ENCODE peak calls at places on chromosomes 6 and 20, in five cellular contexts. X is adrenal gland, D is H1, F is ovary, W is uterus. J is an unnamed sample.

GRCh38 chr20:41202426-41202825 is 65.1 kb downstream of the PLCG1 start:
- DNase-seq in D (no peak), W (no peak), F (no peak), X (peak), J (no peak)

GRCh38 chr6:97085772-97086171 is 161.2 kb downstream of the KLHL32 start:
- DNase-seq in F (no peak), X (no peak), W (no peak), D (no peak), J (no peak)

GRCh38 chr6:583639-584038 is 73.3 kb downstream of the HUS1B start:
- DNase-seq in W (no peak), D (no peak), F (no peak), X (no peak), J (no peak)

GRCh38 chr20:25058051-25058796 is at the start of gene ACSS1:
- DNase-seq in X (peak), D (peak), F (peak), W (peak), J (peak)

GRCh38 chr20:48339147-48339985 is 488.4 kb downstream of the PREX1 start:
- DNase-seq in D (no peak), F (peak), W (peak), X (peak), J (no peak)

GRCh38 chr6:111972714-111973678 is 80.9 kb upstream of the CCN6 start:
- DNase-seq in W (peak), F (peak), D (no peak), X (peak), J (peak)

GRCh38 chr20:64076061-64076997 is 3.0 kb downstream of the RGS19 start:
- DNase-seq in F (no peak), W (no peak), X (no peak), D (no peak), J (no peak)

GRCh38 chr6:91926827-91927226 is 1340.0 kb upstream of the MAP3K7 start:
- DNase-seq in F (no peak), W (no peak), D (no peak), X (no peak), J (no peak)

GRCh38 chr20:62642666-62643520 is 590 bp downstream of the SLCO4A1 start:
- DNase-seq in X (no peak), D (peak), F (no peak), W (no peak), J (no peak)

GRCh38 chr20:62644044-62644795 is 1.9 kb downstream of the SLCO4A1 start:
- DNase-seq in F (no peak), X (no peak), D (no peak), W (no peak), J (no peak)

GRCh38 chr20:62640870-62641748 is 1.2 kb upstream of the SLCO4A1 start:
- DNase-seq in W (no peak), X (no peak), F (no peak), D (no peak), J (no peak)

GRCh38 chr20:62643521-62644043 is 1.3 kb downstream of the SLCO4A1 start:
- DNase-seq in F (no peak), X (no peak), D (no peak), W (no peak), J (no peak)

GRCh38 chr20:62641749-62642665 is at the start of gene SLCO4A1:
- DNase-seq in F (peak), W (peak), X (peak), D (peak), J (peak)
- TF ChIP-seq POLR2A in F (peak), W (peak), X (peak), D (no peak), J (no peak)

GRCh38 chr6:5085638-5086293 is 625 bp downstream of the PPP1R3G start:
- DNase-seq in F (no peak), X (peak), D (peak), W (peak), J (no peak)

GRCh38 chr6:5087389-5087788 is 2.2 kb downstream of the PPP1R3G start:
- DNase-seq in D (peak), F (no peak), X (peak), W (no peak), J (no peak)

GRCh38 chr6:5084192-5084786 is 852 bp upstream of the PPP1R3G start:
- DNase-seq in W (peak), X (peak), D (no peak), F (peak), J (no peak)

GRCh38 chr6:5084787-5085637 is at the start of gene PPP1R3G:
- DNase-seq in W (peak), D (peak), F (peak), X (peak), J (no peak)

DNA sequence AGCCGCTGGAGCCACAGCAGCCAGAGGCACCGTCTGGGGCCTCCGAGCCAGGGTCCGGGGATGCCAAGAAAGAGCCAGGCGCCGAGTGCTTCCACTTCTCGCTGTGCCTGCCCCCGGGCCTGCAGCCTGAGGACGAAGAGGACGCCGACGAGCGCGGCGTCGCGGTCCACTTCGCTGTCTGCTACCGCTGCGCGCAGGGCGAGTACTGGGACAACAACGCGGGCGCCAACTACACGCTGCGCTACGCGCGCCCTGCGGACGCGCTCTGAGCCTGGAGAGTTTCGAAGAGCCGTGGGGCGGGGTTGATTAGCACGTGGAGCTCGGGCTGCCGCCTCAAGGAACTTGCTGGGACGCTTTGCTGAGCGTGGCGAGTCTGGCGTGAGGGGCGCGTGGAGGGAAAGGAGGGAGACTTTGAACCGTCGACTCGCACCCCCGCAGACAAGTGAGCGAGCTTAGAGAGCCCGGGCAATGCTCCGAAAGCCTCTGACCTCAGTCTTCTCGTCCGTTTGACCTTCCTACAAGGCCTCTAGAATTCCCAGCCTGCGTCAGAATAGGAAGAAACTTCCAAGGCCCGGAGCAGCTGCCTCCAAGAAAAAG is 1.3 kb downstream of the PPP1R3G start:
- DNase-seq in X (no peak), F (no peak), W (no peak), D (peak), J (no peak)
- H3K4me3 ChIP-seq in X (no peak), F (peak), W (peak), D (peak), J (peak)

GRCh38 chr20:37378785-37379598 is 33.1 kb downstream of the SRC start:
- DNase-seq in X (peak), W (no peak), D (no peak), F (peak), J (no peak)
- TF ChIP-seq POLR2A in X (no peak), W (no peak), D (no peak), F (no peak), J (no peak)

DNA sequence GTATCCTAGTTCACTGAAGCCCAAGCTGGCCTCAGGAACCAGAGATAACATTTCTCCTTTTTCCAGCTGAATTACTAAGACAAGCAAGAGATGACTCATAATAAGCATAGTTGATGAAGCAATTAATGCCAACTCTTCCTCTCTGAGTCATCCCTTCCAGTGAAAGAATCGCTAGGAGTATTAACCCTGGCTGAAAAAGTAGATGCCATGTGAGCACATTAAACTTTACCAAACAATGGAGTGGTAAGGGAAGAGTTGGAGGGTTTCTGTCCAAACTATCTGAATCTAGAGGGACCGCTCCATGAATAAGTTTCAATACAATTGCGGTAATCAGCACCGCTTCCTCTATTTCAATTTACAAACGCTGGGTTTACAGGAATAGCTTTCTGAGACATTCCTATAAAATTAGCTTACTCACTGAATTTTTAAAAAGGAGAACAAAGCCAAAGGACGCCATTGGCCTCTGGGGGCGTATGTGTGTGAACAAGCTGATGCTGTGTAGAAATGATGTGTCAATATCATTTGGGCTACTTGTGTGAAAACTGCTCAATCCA is 48.3 kb downstream of the ATXN1 start:
- DNase-seq in X (peak), D (no peak), W (peak), F (peak), J (no peak)
- H3K4me3 ChIP-seq in X (no peak), D (no peak), W (peak), F (no peak), J (no peak)

GRCh38 chr6:157021267-157022021 is 244.3 kb downstream of the ARID1B start:
- DNase-seq in D (peak), X (peak), W (peak), F (peak), J (peak)
- TF ChIP-seq POLR2A in D (peak), X (peak), W (peak), F (peak), J (peak)

J was measured in breast epithelium.